ENCODE peak calls at places on chromosome 11, in eight cellular contexts. One of them, this sample, is unnamed.

GRCh38 chr11:131099746-131100145 is 183.5 kb upstream of the SNX19 start:
- DNase-seq in AG09319: no peak
- DNase-seq in MM.1S: no peak
- DNase-seq in epithelial cell of proximal tubule: no peak
- DNase-seq in cardiac muscle cell: no peak
- DNase-seq in stomach: no peak
- DNase-seq in WERI-Rb-1: no peak
- DNase-seq in natural killer cell: no peak
- DNase-seq in this sample: no peak

GRCh38 chr11:35298369-35298768 is 121.0 kb downstream of the SLC1A2 start:
- DNase-seq in AG09319: no peak
- DNase-seq in MM.1S: no peak
- DNase-seq in epithelial cell of proximal tubule: no peak
- DNase-seq in cardiac muscle cell: no peak
- DNase-seq in stomach: no peak
- DNase-seq in WERI-Rb-1: no peak
- DNase-seq in natural killer cell: no peak
- DNase-seq in this sample: no peak

GRCh38 chr11:57248780-57249383 is 11.8 kb upstream of the APLNR start:
- DNase-seq in AG09319: peak
- DNase-seq in MM.1S: peak
- DNase-seq in epithelial cell of proximal tubule: no peak
- DNase-seq in cardiac muscle cell: peak
- DNase-seq in stomach: peak
- DNase-seq in WERI-Rb-1: peak
- DNase-seq in natural killer cell: no peak
- DNase-seq in this sample: peak

GRCh38 chr11:68677432-68677831 is 6.9 kb upstream of the GAL start:
- DNase-seq in AG09319: peak
- DNase-seq in MM.1S: no peak
- DNase-seq in epithelial cell of proximal tubule: peak
- DNase-seq in cardiac muscle cell: no peak
- DNase-seq in stomach: no peak
- DNase-seq in WERI-Rb-1: peak
- DNase-seq in natural killer cell: no peak
- DNase-seq in this sample: no peak

GRCh38 chr11:130815921-130816320 is 100.4 kb downstream of the SNX19 start:
- DNase-seq in AG09319: no peak
- DNase-seq in MM.1S: no peak
- DNase-seq in epithelial cell of proximal tubule: no peak
- DNase-seq in cardiac muscle cell: no peak
- DNase-seq in stomach: no peak
- DNase-seq in WERI-Rb-1: no peak
- DNase-seq in natural killer cell: no peak
- DNase-seq in this sample: no peak

GRCh38 chr11:68449951-68450350 is 10.6 kb upstream of the PPP6R3 start:
- DNase-seq in AG09319: no peak
- DNase-seq in MM.1S: no peak
- DNase-seq in epithelial cell of proximal tubule: no peak
- DNase-seq in cardiac muscle cell: no peak
- DNase-seq in stomach: no peak
- DNase-seq in WERI-Rb-1: no peak
- DNase-seq in natural killer cell: no peak
- DNase-seq in this sample: no peak

GRCh38 chr11:30360741-30361140 is 37.8 kb downstream of the ARL14EP start:
- DNase-seq in AG09319: no peak
- DNase-seq in MM.1S: no peak
- DNase-seq in epithelial cell of proximal tubule: no peak
- DNase-seq in cardiac muscle cell: no peak
- DNase-seq in stomach: no peak
- DNase-seq in WERI-Rb-1: no peak
- DNase-seq in natural killer cell: no peak
- DNase-seq in this sample: no peak

GRCh38 chr11:83159901-83160865 is 3.3 kb downstream of the PCF11 start:
- DNase-seq in AG09319: no peak
- DNase-seq in MM.1S: no peak
- DNase-seq in epithelial cell of proximal tubule: no peak
- DNase-seq in cardiac muscle cell: no peak
- DNase-seq in stomach: peak
- DNase-seq in WERI-Rb-1: no peak
- DNase-seq in natural killer cell: no peak
- DNase-seq in this sample: no peak

GRCh38 chr11:76206327-76207081 is at the start of gene WNT11:
- DNase-seq in AG09319: no peak
- DNase-seq in MM.1S: peak
- DNase-seq in epithelial cell of proximal tubule: no peak
- DNase-seq in cardiac muscle cell: peak
- DNase-seq in stomach: peak
- DNase-seq in WERI-Rb-1: peak
- DNase-seq in natural killer cell: peak
- DNase-seq in this sample: peak

GRCh38 chr11:9029477-9029876 is 25.7 kb upstream of the NRIP3 start:
- DNase-seq in AG09319: no peak
- DNase-seq in MM.1S: no peak
- DNase-seq in epithelial cell of proximal tubule: no peak
- DNase-seq in cardiac muscle cell: no peak
- DNase-seq in stomach: no peak
- DNase-seq in WERI-Rb-1: no peak
- DNase-seq in natural killer cell: no peak
- DNase-seq in this sample: no peak

GRCh38 chr11:35779409-35779808 is 116.8 kb downstream of the TRIM44 start:
- DNase-seq in AG09319: no peak
- DNase-seq in MM.1S: no peak
- DNase-seq in epithelial cell of proximal tubule: no peak
- DNase-seq in cardiac muscle cell: no peak
- DNase-seq in stomach: no peak
- DNase-seq in WERI-Rb-1: no peak
- DNase-seq in natural killer cell: no peak
- DNase-seq in this sample: no peak

GRCh38 chr11:68408512-68408911 is 52.0 kb upstream of the PPP6R3 start:
- DNase-seq in AG09319: no peak
- DNase-seq in MM.1S: no peak
- DNase-seq in epithelial cell of proximal tubule: no peak
- DNase-seq in cardiac muscle cell: no peak
- DNase-seq in stomach: peak
- DNase-seq in WERI-Rb-1: no peak
- DNase-seq in natural killer cell: no peak
- DNase-seq in this sample: no peak

GRCh38 chr11:43072096-43072495 is 239.7 kb upstream of the API5 start:
- DNase-seq in AG09319: no peak
- DNase-seq in MM.1S: no peak
- DNase-seq in epithelial cell of proximal tubule: no peak
- DNase-seq in cardiac muscle cell: no peak
- DNase-seq in stomach: no peak
- DNase-seq in WERI-Rb-1: no peak
- DNase-seq in natural killer cell: no peak
- DNase-seq in this sample: no peak

GRCh38 chr11:98568011-98568410 is 452.7 kb upstream of the CNTN5 start:
- DNase-seq in AG09319: no peak
- DNase-seq in MM.1S: no peak
- DNase-seq in epithelial cell of proximal tubule: peak
- DNase-seq in cardiac muscle cell: peak
- DNase-seq in stomach: no peak
- DNase-seq in WERI-Rb-1: peak
- DNase-seq in natural killer cell: no peak
- DNase-seq in this sample: no peak

GRCh38 chr11:116465056-116465455 is 307.7 kb downstream of the BUD13 start:
- DNase-seq in AG09319: no peak
- DNase-seq in MM.1S: no peak
- DNase-seq in epithelial cell of proximal tubule: no peak
- DNase-seq in cardiac muscle cell: no peak
- DNase-seq in stomach: no peak
- DNase-seq in WERI-Rb-1: no peak
- DNase-seq in natural killer cell: no peak
- DNase-seq in this sample: no peak

GRCh38 chr11:75981546-75981945 is 166.5 kb downstream of the UVRAG start:
- DNase-seq in AG09319: no peak
- DNase-seq in MM.1S: peak
- DNase-seq in epithelial cell of proximal tubule: no peak
- DNase-seq in cardiac muscle cell: no peak
- DNase-seq in stomach: no peak
- DNase-seq in WERI-Rb-1: no peak
- DNase-seq in natural killer cell: no peak
- DNase-seq in this sample: no peak

GRCh38 chr11:72821221-72821919 is 7.2 kb downstream of the ATG16L2 start:
- DNase-seq in AG09319: no peak
- DNase-seq in MM.1S: no peak
- DNase-seq in epithelial cell of proximal tubule: no peak
- DNase-seq in cardiac muscle cell: no peak
- DNase-seq in stomach: peak
- DNase-seq in WERI-Rb-1: peak
- DNase-seq in natural killer cell: no peak
- DNase-seq in this sample: no peak

GRCh38 chr11:43543313-43543712 is 137.2 kb upstream of the HSD17B12 start:
- DNase-seq in AG09319: no peak
- DNase-seq in MM.1S: no peak
- DNase-seq in epithelial cell of proximal tubule: no peak
- DNase-seq in cardiac muscle cell: no peak
- DNase-seq in stomach: no peak
- DNase-seq in WERI-Rb-1: no peak
- DNase-seq in natural killer cell: no peak
- DNase-seq in this sample: no peak

GRCh38 chr11:75350743-75351540 is 519 bp downstream of the ARRB1 start:
- DNase-seq in AG09319: no peak
- DNase-seq in MM.1S: no peak
- DNase-seq in epithelial cell of proximal tubule: no peak
- DNase-seq in cardiac muscle cell: no peak
- DNase-seq in stomach: peak
- DNase-seq in WERI-Rb-1: peak
- DNase-seq in natural killer cell: peak
- DNase-seq in this sample: no peak

GRCh38 chr11:76185931-76186401 is 20.3 kb downstream of the WNT11 start:
- DNase-seq in AG09319: no peak
- DNase-seq in MM.1S: no peak
- DNase-seq in epithelial cell of proximal tubule: no peak
- DNase-seq in cardiac muscle cell: peak
- DNase-seq in stomach: no peak
- DNase-seq in WERI-Rb-1: peak
- DNase-seq in natural killer cell: no peak
- DNase-seq in this sample: no peak

GRCh38 chr11:13875643-13876042 is 86.9 kb upstream of the SPON1 start:
- DNase-seq in AG09319: no peak
- DNase-seq in MM.1S: no peak
- DNase-seq in epithelial cell of proximal tubule: no peak
- DNase-seq in cardiac muscle cell: no peak
- DNase-seq in stomach: no peak
- DNase-seq in WERI-Rb-1: no peak
- DNase-seq in natural killer cell: no peak
- DNase-seq in this sample: no peak

GRCh38 chr11:61035086-61035835 is 63.8 kb downstream of the CD6 start:
- DNase-seq in AG09319: no peak
- DNase-seq in MM.1S: no peak
- DNase-seq in epithelial cell of proximal tubule: no peak
- DNase-seq in cardiac muscle cell: no peak
- DNase-seq in stomach: no peak
- DNase-seq in WERI-Rb-1: no peak
- DNase-seq in natural killer cell: no peak
- DNase-seq in this sample: no peak
- TF ChIP-seq CTCF in AG09319: no peak
- TF ChIP-seq CTCF in MM.1S: no peak
- TF ChIP-seq CTCF in epithelial cell of proximal tubule: no peak
- TF ChIP-seq CTCF in cardiac muscle cell: no peak
- TF ChIP-seq CTCF in stomach: no peak
- TF ChIP-seq CTCF in WERI-Rb-1: no peak
- TF ChIP-seq CTCF in natural killer cell: no peak
- TF ChIP-seq CTCF in this sample: no peak

GRCh38 chr11:120985718-120986569 is 38.0 kb upstream of the TBCEL start:
- DNase-seq in AG09319: no peak
- DNase-seq in MM.1S: peak
- DNase-seq in epithelial cell of proximal tubule: no peak
- DNase-seq in cardiac muscle cell: peak
- DNase-seq in stomach: peak
- DNase-seq in WERI-Rb-1: no peak
- DNase-seq in natural killer cell: peak
- DNase-seq in this sample: peak
- TF ChIP-seq CTCF in AG09319: no peak
- TF ChIP-seq CTCF in MM.1S: peak
- TF ChIP-seq CTCF in epithelial cell of proximal tubule: no peak
- TF ChIP-seq CTCF in cardiac muscle cell: peak
- TF ChIP-seq CTCF in stomach: peak
- TF ChIP-seq CTCF in WERI-Rb-1: no peak
- TF ChIP-seq CTCF in natural killer cell: peak
- TF ChIP-seq CTCF in this sample: peak

GRCh38 chr11:62787005-62787759 is at the start of gene TMEM179B:
- DNase-seq in AG09319: peak
- DNase-seq in MM.1S: peak
- DNase-seq in epithelial cell of proximal tubule: peak
- DNase-seq in cardiac muscle cell: peak
- DNase-seq in stomach: peak
- DNase-seq in WERI-Rb-1: peak
- DNase-seq in natural killer cell: peak
- DNase-seq in this sample: peak
- TF ChIP-seq CTCF in AG09319: peak
- TF ChIP-seq CTCF in MM.1S: peak
- TF ChIP-seq CTCF in epithelial cell of proximal tubule: peak
- TF ChIP-seq CTCF in cardiac muscle cell: peak
- TF ChIP-seq CTCF in stomach: peak
- TF ChIP-seq CTCF in WERI-Rb-1: peak
- TF ChIP-seq CTCF in natural killer cell: peak
- TF ChIP-seq CTCF in this sample: peak

GRCh38 chr11:65504671-65505433 is 6.0 kb downstream of the MALAT1 start:
- DNase-seq in AG09319: no peak
- DNase-seq in MM.1S: peak
- DNase-seq in epithelial cell of proximal tubule: no peak
- DNase-seq in cardiac muscle cell: no peak
- DNase-seq in stomach: no peak
- DNase-seq in WERI-Rb-1: no peak
- DNase-seq in natural killer cell: no peak
- DNase-seq in this sample: no peak

GRCh38 chr11:65505434-65506315 is 6.8 kb downstream of the MALAT1 start:
- DNase-seq in AG09319: no peak
- DNase-seq in MM.1S: peak
- DNase-seq in epithelial cell of proximal tubule: no peak
- DNase-seq in cardiac muscle cell: no peak
- DNase-seq in stomach: no peak
- DNase-seq in WERI-Rb-1: peak
- DNase-seq in natural killer cell: no peak
- DNase-seq in this sample: no peak

GRCh38 chr11:65506770-65507485 is 8.1 kb downstream of the MALAT1 start:
- DNase-seq in AG09319: peak
- DNase-seq in MM.1S: peak
- DNase-seq in epithelial cell of proximal tubule: peak
- DNase-seq in cardiac muscle cell: peak
- DNase-seq in stomach: peak
- DNase-seq in WERI-Rb-1: peak
- DNase-seq in natural killer cell: peak
- DNase-seq in this sample: no peak

GRCh38 chr11:65503923-65504670 is 5.3 kb downstream of the MALAT1 start:
- DNase-seq in AG09319: no peak
- DNase-seq in MM.1S: peak
- DNase-seq in epithelial cell of proximal tubule: no peak
- DNase-seq in cardiac muscle cell: peak
- DNase-seq in stomach: no peak
- DNase-seq in WERI-Rb-1: no peak
- DNase-seq in natural killer cell: no peak
- DNase-seq in this sample: no peak

DNA sequence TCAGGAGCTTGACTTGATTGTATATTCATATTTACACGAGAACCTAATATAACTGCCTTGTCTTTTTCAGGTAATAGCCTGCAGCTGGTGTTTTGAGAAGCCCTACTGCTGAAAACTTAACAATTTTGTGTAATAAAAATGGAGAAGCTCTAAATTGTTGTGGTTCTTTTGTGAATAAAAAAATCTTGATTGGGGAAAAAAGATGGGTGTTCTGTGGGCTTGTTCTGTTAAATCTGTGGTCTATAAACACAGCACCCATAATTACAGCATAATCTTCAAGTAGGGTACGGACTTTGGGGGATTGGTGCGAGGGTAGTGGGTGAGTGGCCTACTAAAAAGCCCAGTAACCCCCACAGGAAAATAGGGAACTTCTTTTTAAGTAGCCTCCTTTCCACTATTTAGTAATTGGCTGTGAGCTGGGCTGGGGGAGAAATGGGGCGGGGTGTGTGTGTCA is 7.5 kb downstream of the MALAT1 start:
- DNase-seq in AG09319: no peak
- DNase-seq in MM.1S: no peak
- DNase-seq in epithelial cell of proximal tubule: peak
- DNase-seq in cardiac muscle cell: no peak
- DNase-seq in stomach: no peak
- DNase-seq in WERI-Rb-1: no peak
- DNase-seq in natural killer cell: no peak
- DNase-seq in this sample: no peak
- TF ChIP-seq CTCF in AG09319: no peak
- TF ChIP-seq CTCF in MM.1S: no peak
- TF ChIP-seq CTCF in epithelial cell of proximal tubule: no peak
- TF ChIP-seq CTCF in cardiac muscle cell: no peak
- TF ChIP-seq CTCF in stomach: no peak
- TF ChIP-seq CTCF in WERI-Rb-1: no peak
- TF ChIP-seq CTCF in natural killer cell: no peak
- TF ChIP-seq CTCF in this sample: no peak

This sample was measured in progenitor cell of endocrine pancreas.